ENCODE peak calls at places on chromosome 1, in six cellular contexts. R is kidney, Q is neuronal stem cell, D is hepatocyte, L is IMR-90, W is dorsolateral prefrontal cortex. F is an unnamed sample.

GRCh38 chr1:5976726-5977493 is 15.3 kb downstream of the NPHP4 start:
- DNase-seq in L (no peak), Q (no peak), D (no peak), R (peak), W (no peak), F (no peak)

GRCh38 chr1:52102336-52103013 is 39.4 kb upstream of the ZFYVE9 start:
- DNase-seq in W (no peak), L (no peak), D (no peak), Q (no peak), R (no peak), F (no peak)

GRCh38 chr1:53544731-53545515 is 85.7 kb downstream of the DMRTB1 start:
- DNase-seq in W (no peak), Q (no peak), D (no peak), R (peak), L (no peak), F (peak)

GRCh38 chr1:189962171-189962570 is 515.5 kb downstream of the BRINP3 start:
- DNase-seq in D (peak), Q (no peak), L (peak), R (no peak), W (no peak), F (no peak)

GRCh38 chr1:224502459-224503160 is 68.0 kb upstream of the WDR26 start:
- DNase-seq in W (no peak), Q (peak), D (no peak), R (no peak), L (no peak), F (peak)

GRCh38 chr1:61392417-61393242 is 310.3 kb downstream of the NFIA start:
- DNase-seq in R (no peak), W (no peak), Q (no peak), D (no peak), L (no peak), F (no peak)

GRCh38 chr1:70441392-70442035 is 30.4 kb downstream of the CTH start:
- DNase-seq in D (no peak), W (no peak), R (no peak), L (no peak), Q (no peak), F (no peak)

GRCh38 chr1:28781305-28781704 is 30.7 kb upstream of the OPRD1 start:
- DNase-seq in L (no peak), W (no peak), Q (no peak), R (no peak), D (no peak), F (no peak)

GRCh38 chr1:228978486-228979324 is 243.4 kb downstream of the RHOU start:
- DNase-seq in W (no peak), Q (no peak), R (no peak), D (peak), L (no peak), F (peak)

GRCh38 chr1:52323731-52324130 is 42.3 kb downstream of the CC2D1B start:
- DNase-seq in L (no peak), D (no peak), Q (no peak), W (no peak), R (no peak), F (no peak)

GRCh38 chr1:209659909-209660308 is 7.7 kb upstream of the LAMB3 start:
- DNase-seq in Q (no peak), W (no peak), D (no peak), L (peak), R (no peak), F (no peak)

GRCh38 chr1:24864409-24864808 is 65.7 kb downstream of the RUNX3 start:
- DNase-seq in D (peak), W (no peak), L (no peak), Q (no peak), R (no peak), F (no peak)

GRCh38 chr1:227268943-227269342 is 49.3 kb downstream of the CDC42BPA start:
- DNase-seq in R (no peak), W (no peak), D (no peak), Q (no peak), L (no peak), F (no peak)

GRCh38 chr1:31831397-31832378 is 15.9 kb upstream of the SPOCD1 start:
- DNase-seq in D (no peak), W (no peak), Q (no peak), R (no peak), L (peak), F (no peak)

GRCh38 chr1:161117681-161118581 is at the start of the genes NIT1 and PFDN2:
- DNase-seq in W (peak), R (peak), Q (peak), D (peak), L (peak), F (peak)

GRCh38 chr1:99766378-99766800 is at the start of gene FRRS1:
- DNase-seq in L (peak), Q (peak), R (peak), W (no peak), D (peak), F (peak)

GRCh38 chr1:100896481-100896982 is 642 bp downstream of the SLC30A7 start:
- DNase-seq in R (no peak), Q (no peak), D (peak), L (peak), W (peak), F (peak)

GRCh38 chr1:87392241-87393192 is 63.8 kb downstream of the LMO4 start:
- DNase-seq in W (no peak), Q (no peak), D (peak), L (peak), R (no peak), F (no peak)

GRCh38 chr1:21220815-21221214 is 44.1 kb upstream of the EIF4G3 start:
- DNase-seq in Q (no peak), W (peak), D (no peak), L (peak), R (no peak), F (peak)

GRCh38 chr1:54606096-54606989 is 17.0 kb downstream of the FAM151A start:
- DNase-seq in R (no peak), L (no peak), Q (no peak), W (no peak), D (no peak), F (no peak)

GRCh38 chr1:243944429-243945160 is 94.6 kb upstream of the AKT3 start:
- DNase-seq in R (no peak), L (peak), W (no peak), D (peak), Q (no peak), F (no peak)

GRCh38 chr1:24438423-24438901 is 22.9 kb downstream of the NIPAL3 start:
- DNase-seq in W (peak), R (no peak), L (no peak), D (no peak), Q (no peak), F (peak)

GRCh38 chr1:7045897-7046296 is 260.6 kb downstream of the CAMTA1 start:
- DNase-seq in W (no peak), R (no peak), L (no peak), Q (no peak), D (no peak), F (peak)

GRCh38 chr1:91120915-91121314 is 99.1 kb upstream of the ZNF644 start:
- DNase-seq in W (no peak), D (peak), Q (no peak), L (peak), R (no peak), F (no peak)

GRCh38 chr1:91123319-91123718 is 101.5 kb upstream of the ZNF644 start:
- DNase-seq in D (no peak), R (no peak), W (no peak), Q (no peak), L (no peak), F (no peak)

GRCh38 chr1:91120421-91120820 is 98.6 kb upstream of the ZNF644 start:
- DNase-seq in Q (no peak), L (no peak), R (no peak), W (no peak), D (peak), F (no peak)

GRCh38 chr1:91122106-91122717 is 100.4 kb upstream of the ZNF644 start:
- DNase-seq in Q (no peak), L (no peak), W (no peak), R (no peak), D (no peak), F (no peak)

GRCh38 chr1:91121366-91121765 is 99.5 kb upstream of the ZNF644 start:
- DNase-seq in D (peak), Q (no peak), L (no peak), W (no peak), R (no peak), F (no peak)
- H3K27ac ChIP-seq in D (peak), Q (no peak), L (peak), W (no peak), R (no peak), F (no peak)

GRCh38 chr1:205279986-205280385 is 41.6 kb downstream of the NUAK2 start:
- DNase-seq in L (no peak), Q (no peak), D (no peak), W (no peak), R (no peak), F (no peak)
- H3K27ac ChIP-seq in L (no peak), Q (no peak), D (no peak), W (no peak), R (no peak), F (no peak)

DNA sequence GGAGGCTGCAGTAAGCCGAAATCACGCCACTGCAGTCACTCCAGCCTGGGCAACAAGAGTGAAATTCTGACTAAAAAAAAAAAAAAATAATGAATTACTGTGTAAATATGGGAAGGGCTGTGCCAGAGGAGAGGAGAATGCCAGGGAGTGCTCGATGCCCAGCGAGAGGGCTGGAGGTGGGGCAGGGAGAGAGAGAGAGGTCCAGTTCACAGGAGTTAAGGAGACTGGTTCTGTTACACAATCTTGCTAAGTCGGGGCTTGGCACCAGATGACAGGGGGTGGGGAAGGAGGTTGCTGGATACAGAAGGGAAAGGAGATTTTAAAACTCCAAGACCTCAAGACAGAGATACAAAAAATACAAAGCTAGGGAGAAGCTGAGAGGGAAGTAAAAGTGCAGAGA is 1.2 kb downstream of the SELENBP1 start:
- DNase-seq in Q (no peak), R (peak), L (peak), D (no peak), W (peak), F (no peak)
- H3K27ac ChIP-seq in Q (no peak), R (peak), L (no peak), D (no peak), W (no peak), F (no peak)

DNA sequence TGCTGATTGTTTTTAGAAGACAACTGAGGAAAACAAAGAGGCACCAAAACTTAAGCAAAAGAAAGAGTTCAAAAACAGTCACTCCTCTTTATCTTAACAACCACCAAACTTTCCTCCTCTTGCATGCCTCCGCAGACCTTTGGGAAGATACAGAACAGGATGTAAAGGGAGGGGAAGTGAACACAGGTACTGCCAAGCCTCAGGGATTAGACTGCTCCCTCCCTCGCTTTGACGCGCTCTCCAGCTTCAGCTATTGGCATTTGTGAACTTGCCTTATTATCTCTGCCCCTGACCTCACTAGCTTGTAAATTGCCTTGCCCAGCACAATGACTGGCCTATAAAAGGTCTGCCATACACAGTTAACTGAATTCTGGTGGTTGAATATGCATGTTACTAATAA is 4.8 kb upstream of the SRP9 start:
- DNase-seq in L (no peak), W (no peak), R (no peak), Q (no peak), D (no peak), F (no peak)
- H3K27ac ChIP-seq in L (peak), W (no peak), R (no peak), Q (no peak), D (peak), F (peak)

DNA sequence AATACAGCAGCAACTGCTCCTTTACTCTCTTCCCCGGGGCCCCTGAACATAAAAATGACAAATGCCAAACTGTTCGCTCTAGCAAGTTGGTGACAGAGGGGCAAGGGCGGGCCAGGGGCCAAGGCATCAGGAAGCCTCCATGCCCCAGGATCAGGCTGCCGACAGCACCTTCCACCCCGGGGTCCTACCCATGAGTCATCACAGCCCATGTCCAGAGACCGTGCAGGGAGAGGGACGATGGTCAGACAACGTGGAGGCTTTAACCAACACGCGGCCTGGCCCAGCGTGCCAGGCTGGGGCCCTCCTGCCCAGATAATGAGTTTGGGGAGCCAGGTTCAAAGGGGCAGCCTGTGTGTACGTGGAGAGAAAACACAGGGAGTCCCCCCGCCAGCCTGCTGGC is 90.5 kb downstream of the CASZ1 start:
- DNase-seq in D (no peak), L (no peak), Q (no peak), W (no peak), R (no peak), F (no peak)
- H3K27ac ChIP-seq in D (no peak), L (no peak), Q (no peak), W (no peak), R (no peak), F (no peak)

F was measured in SK-N-SH.